ENCODE peak calls at places on chromosomes 6 and 20, in four cellular contexts. Q, O, L and S are unnamed samples.

GRCh38 chr20:54107600-54108393 is 37.4 kb upstream of the BCAS1 start:
- DNase-seq in Q (peak; percentile 66), L (no peak), O (no peak), S (no peak)

GRCh38 chr6:133964052-133964451 is 11.0 kb downstream of the TBPL1 start:
- DNase-seq in L (no peak), Q (no peak), O (peak; percentile 92), S (no peak)

GRCh38 chr20:8361008-8361652 is 229.1 kb downstream of the PLCB1 start:
- DNase-seq in L (no peak), Q (no peak), O (peak; percentile 52), S (no peak)

GRCh38 chr6:134464690-134465411 is 146.9 kb upstream of the SGK1 start:
- DNase-seq in O (peak; percentile 97), Q (no peak), L (no peak), S (no peak)

GRCh38 chr6:41935190-41935569 is 6.4 kb downstream of the CCND3 start:
- DNase-seq in L (no peak), Q (no peak), O (no peak), S (no peak)

GRCh38 chr6:98821739-98822405 is 12.5 kb upstream of the POU3F2 start:
- DNase-seq in L (no peak), Q (no peak), O (no peak), S (no peak)

GRCh38 chr6:135866445-135867143 is 15.1 kb downstream of the PDE7B start:
- DNase-seq in Q (no peak), O (no peak), L (no peak), S (no peak)

GRCh38 chr6:53603381-53604121 is 58.6 kb upstream of the GCLC start:
- DNase-seq in L (no peak), Q (no peak), O (peak; percentile 86), S (no peak)

GRCh38 chr6:80209434-80209833 is 103.0 kb downstream of the BCKDHB start:
- DNase-seq in Q (no peak), L (no peak), O (no peak), S (no peak)

GRCh38 chr6:39841291-39841690 is 49.1 kb downstream of the DAAM2 start:
- DNase-seq in Q (no peak), L (no peak), O (no peak), S (no peak)

GRCh38 chr20:61666471-61666832 is 399.2 kb downstream of the TAF4 start:
- DNase-seq in O (no peak), L (no peak), Q (no peak), S (no peak)

GRCh38 chr6:122130026-122130348 is 269.5 kb upstream of the HSF2 start:
- DNase-seq in O (no peak), Q (no peak), L (no peak), S (no peak)

GRCh38 chr6:82711992-82712788 is 348.6 kb downstream of the TPBG start:
- DNase-seq in O (peak; percentile 11), Q (no peak), L (no peak), S (no peak)

DNA sequence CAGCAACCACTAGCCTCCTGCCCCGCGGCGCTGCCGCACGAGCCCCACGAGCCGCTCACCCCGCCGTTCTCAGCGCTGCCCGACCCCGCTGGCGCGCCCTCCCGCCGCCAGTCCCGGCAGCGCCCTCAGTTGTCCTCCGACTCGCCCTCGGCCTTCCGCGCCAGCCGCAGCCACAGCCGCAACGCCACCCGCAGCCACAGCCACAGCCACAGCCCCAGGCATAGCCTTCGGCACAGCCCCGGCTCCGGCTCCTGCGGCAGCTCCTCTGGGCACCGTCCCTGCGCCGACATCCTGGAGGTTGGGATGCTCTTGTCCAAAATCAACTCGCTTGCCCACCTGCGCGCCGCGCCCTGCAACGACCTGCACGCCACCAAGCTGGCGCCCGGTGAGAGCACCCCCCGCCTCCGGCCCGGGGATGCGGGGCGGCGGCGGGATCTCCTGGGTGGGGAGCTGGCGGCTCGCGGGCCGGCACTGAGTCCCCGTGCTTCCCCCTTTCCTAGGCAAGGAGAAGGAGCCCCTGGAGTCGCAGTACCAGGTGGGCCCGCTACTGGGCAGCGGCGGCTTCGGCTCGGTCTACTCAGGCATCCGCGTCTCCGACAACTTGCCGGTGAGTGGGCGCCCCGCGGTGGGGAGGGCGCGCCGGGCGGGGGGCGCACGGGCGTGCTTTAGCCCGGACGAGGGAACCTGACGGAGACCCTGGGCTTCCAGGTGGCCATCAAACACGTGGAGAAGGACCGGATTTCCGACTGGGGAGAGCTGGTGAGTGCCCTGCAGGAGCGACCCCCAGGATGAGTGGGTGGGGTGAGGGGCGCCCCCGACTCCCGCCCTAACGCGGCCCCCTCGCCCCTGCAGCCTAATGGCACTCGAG is 555 bp downstream of the PIM1 start:
- DNase-seq in Q (peak; percentile 79), L (peak; percentile 62), O (peak; percentile 60), S (peak; percentile 69)
- TF ChIP-seq CTCF in Q (peak; percentile 32), L (peak; percentile 46), O (no peak), S (peak; percentile 26)

DNA sequence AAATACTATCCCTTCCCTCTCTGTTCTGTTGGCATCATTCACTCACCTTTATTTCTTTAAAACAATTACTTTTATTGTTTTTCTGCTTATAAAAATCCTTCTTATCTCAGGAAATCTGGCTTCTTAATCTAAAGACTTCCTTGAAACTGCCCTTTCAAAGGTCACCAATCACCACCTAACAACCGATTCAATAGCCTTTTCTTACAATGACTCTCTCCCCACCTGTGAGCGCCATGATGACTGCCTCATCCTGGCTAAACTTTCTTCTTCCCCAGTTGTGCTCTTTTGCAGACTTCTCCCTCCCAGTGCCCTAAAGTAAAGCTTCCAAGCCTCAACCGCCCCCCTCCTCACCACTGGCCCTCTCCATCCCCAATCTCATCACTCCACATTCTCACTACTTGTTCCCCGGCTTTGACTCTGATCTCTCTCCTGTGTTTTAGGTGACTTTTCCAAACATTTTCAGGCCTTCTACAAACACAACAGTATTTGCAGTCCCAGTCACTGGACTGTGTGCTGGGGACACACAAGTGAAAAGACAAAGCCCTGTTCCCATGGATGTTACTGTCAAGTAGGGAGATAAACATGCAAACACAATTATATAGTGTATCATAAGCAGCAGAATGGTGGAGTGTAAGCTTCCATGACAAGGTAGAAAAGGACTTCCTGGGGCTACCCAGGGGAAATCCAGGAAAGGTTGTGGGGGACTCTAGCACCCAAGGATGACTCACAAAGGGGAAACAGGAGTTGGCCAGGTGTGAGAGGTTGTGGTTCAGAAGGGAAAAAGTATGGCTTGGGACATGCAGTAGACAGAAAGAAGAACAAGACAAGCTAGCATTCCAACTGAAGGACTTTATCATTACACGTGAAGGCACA is 12.8 kb downstream of the NHSL1 start:
- DNase-seq in Q (peak; percentile 50), L (no peak), O (no peak), S (no peak)
- TF ChIP-seq CTCF in Q (no peak), L (no peak), O (no peak), S (no peak)

GRCh38 chr6:154247119-154247814 is 109.3 kb downstream of the IPCEF1 start:
- DNase-seq in L (no peak), Q (peak; percentile 66), O (peak; percentile 14), S (no peak)

GRCh38 chr6:154243793-154244768 is 112.5 kb downstream of the IPCEF1 start:
- DNase-seq in O (peak; percentile 5), L (no peak), Q (no peak), S (no peak)

GRCh38 chr6:154242617-154243357 is 113.8 kb downstream of the IPCEF1 start:
- DNase-seq in L (no peak), O (no peak), Q (no peak), S (no peak)

GRCh38 chr6:154246723-154247118 is 109.9 kb downstream of the IPCEF1 start:
- DNase-seq in O (no peak), Q (no peak), L (no peak), S (no peak)

DNA sequence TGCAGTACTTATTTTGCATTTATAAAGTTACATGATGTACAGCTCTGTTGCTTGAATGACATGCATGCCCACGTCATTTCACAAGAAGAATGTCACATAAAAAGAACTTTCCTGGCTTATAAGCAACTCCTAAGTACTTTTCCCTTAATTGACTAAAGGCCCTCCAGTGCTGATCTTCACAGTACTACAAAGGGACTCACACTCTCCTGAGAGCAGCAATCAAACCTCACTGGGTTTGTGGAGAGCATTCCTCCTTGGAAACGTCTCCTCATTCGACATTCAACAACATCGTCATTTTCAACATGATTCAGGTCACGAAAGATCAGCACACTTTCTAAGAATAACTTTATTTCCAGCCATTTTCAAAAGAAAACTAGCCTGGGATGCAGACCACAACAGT is 111.1 kb downstream of the IPCEF1 start:
- DNase-seq in Q (no peak), O (no peak), L (no peak), S (no peak)
- TF ChIP-seq CTCF in Q (no peak), O (no peak), L (no peak), S (no peak)

GRCh38 chr6:131082335-131082734 is 19.3 kb upstream of the EPB41L2 start:
- DNase-seq in Q (no peak), L (no peak), O (no peak), S (no peak)

GRCh38 chr6:131080084-131080483 is 17.0 kb upstream of the EPB41L2 start:
- DNase-seq in O (no peak), L (no peak), Q (no peak), S (no peak)

GRCh38 chr6:131083687-131084086 is 20.6 kb upstream of the EPB41L2 start:
- DNase-seq in Q (no peak), L (no peak), O (no peak), S (no peak)

DNA sequence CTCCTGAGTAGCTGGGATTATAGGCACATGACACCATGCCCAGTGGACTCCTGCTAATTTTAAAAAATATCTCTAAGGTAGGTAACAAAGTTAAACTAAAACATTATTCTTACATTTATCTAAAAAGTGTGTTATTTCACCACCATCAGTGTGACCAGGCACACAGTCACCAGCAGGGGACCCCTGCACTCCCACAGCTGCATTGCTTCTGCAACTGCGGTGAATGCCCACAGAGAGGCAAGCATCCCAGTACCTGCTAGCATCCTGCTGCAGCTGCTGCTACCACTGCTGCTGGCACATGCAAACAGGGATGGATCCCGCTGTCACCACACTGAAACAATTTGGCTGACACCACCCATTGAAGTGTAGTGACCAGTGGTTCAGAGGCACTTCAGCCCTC is 21.9 kb upstream of the EPB41L2 start:
- DNase-seq in Q (no peak), L (no peak), O (no peak), S (no peak)
- TF ChIP-seq CTCF in Q (no peak), L (peak; percentile 46), O (peak; percentile 25), S (no peak)

DNA sequence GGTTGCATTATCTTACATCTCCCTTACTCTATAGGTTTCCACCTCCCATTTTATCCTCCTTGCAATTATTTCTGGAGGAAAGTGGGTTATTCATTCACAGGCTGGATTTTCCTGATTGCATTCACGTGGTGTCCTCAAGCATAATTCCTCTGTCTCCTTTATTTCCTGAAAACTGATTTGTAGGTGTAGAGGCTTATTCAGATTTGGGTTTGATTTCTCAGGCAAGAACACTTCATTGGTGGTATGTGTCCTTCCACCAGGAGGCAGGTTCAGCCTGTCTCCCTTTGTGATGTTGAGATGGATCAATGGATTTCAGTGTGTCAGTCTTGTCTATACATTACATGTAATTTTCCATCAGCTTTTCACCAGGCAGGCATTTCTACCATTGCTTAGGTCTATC is 17.3 kb downstream of the DNPH1 start:
- DNase-seq in L (no peak), Q (peak; percentile 5), O (no peak), S (no peak)
- TF ChIP-seq CTCF in L (peak; percentile 28), Q (peak; percentile 10), O (peak; percentile 20), S (no peak)

GRCh38 chr6:120378582-120379220 is 955.6 kb downstream of the TBC1D32 start:
- DNase-seq in O (peak; percentile 26), L (no peak), Q (no peak), S (no peak)
- TF ChIP-seq CTCF in O (no peak), L (peak; percentile 69), Q (peak; percentile 61), S (no peak)

GRCh38 chr20:37007898-37008649 is 56.6 kb upstream of the SAMHD1 start:
- DNase-seq in O (peak; percentile 83), Q (no peak), L (no peak), S (peak; percentile 22)
- TF ChIP-seq CTCF in O (peak; percentile 53), Q (peak; percentile 31), L (no peak), S (peak; percentile 63)